ENCODE peak calls at places on chromosomes 16 and 17, in six cellular contexts. Q is IMR-90, Z is cardiac fibroblast, V is AG09309, U is tibial artery, G is breast epithelium. K is an unnamed sample.

GRCh38 chr17:41510251-41511065 is 5.0 kb upstream of the KRT13 start:
- DNase-seq in U (no peak), Z (no peak), G (no peak), V (no peak), Q (no peak), K (no peak)

GRCh38 chr16:71230122-71230845 is at the start of gene HYDIN:
- DNase-seq in Z (peak), G (peak), V (no peak), Q (peak), U (no peak), K (peak)

GRCh38 chr17:41496803-41497484 is 7.2 kb upstream of the KRT36 start:
- DNase-seq in G (peak), V (peak), Z (peak), Q (peak), U (peak), K (peak)

GRCh38 chr16:29315916-29316517 is 90.5 kb downstream of the NPIPB11 start:
- DNase-seq in V (no peak), Q (no peak), Z (no peak), U (peak), G (no peak), K (no peak)

GRCh38 chr17:17575360-17576251 is 15.9 kb downstream of the PEMT start:
- DNase-seq in U (no peak), Q (no peak), V (no peak), Z (no peak), G (no peak), K (peak)

GRCh38 chr16:12336158-12336557 is 359.6 kb downstream of the SNX29 start:
- DNase-seq in Q (no peak), Z (no peak), G (no peak), U (peak), V (no peak), K (no peak)

GRCh38 chr17:49850772-49851386 is 3.0 kb upstream of the TAC4 start:
- DNase-seq in Z (no peak), Q (no peak), G (no peak), U (peak), V (no peak), K (no peak)

GRCh38 chr17:79576333-79576732 is 34.5 kb downstream of the RBFOX3 start:
- DNase-seq in V (no peak), Q (no peak), Z (no peak), U (no peak), G (no peak), K (no peak)

GRCh38 chr16:81804134-81804610 is 25.1 kb downstream of the PLCG2 start:
- DNase-seq in Q (no peak), G (no peak), V (no peak), U (no peak), Z (no peak), K (no peak)

GRCh38 chr17:2691965-2692780 is 19.4 kb downstream of the CLUH start:
- DNase-seq in Z (no peak), G (peak), V (no peak), U (peak), Q (no peak), K (no peak)

GRCh38 chr17:48513653-48514482 is 16.9 kb downstream of the HOXB1 start:
- DNase-seq in Q (no peak), G (no peak), U (no peak), Z (no peak), V (no peak), K (no peak)

GRCh38 chr17:83007504-83008475 is 71.6 kb upstream of the METRNL start:
- DNase-seq in Z (no peak), V (no peak), Q (no peak), U (no peak), G (no peak), K (no peak)

GRCh38 chr17:33992113-33992512 is 263.0 kb upstream of the CCL2 start:
- DNase-seq in Q (no peak), Z (no peak), U (no peak), G (no peak), V (no peak), K (no peak)

GRCh38 chr17:67671492-67671891 is 46.2 kb upstream of the NOL11 start:
- DNase-seq in U (no peak), Z (peak), V (no peak), G (no peak), Q (peak), K (no peak)

GRCh38 chr16:78794581-78795300 is 695.3 kb downstream of the WWOX start:
- DNase-seq in Z (no peak), U (no peak), G (no peak), Q (no peak), V (no peak), K (no peak)

GRCh38 chr17:15261063-15261817 is 3.9 kb downstream of the PMP22 start:
- DNase-seq in G (peak), V (no peak), Q (peak), Z (peak), U (peak), K (peak)

GRCh38 chr17:15258113-15258512 is 7.0 kb downstream of the PMP22 start:
- DNase-seq in V (no peak), Q (no peak), U (no peak), G (no peak), Z (no peak), K (no peak)

GRCh38 chr17:15261818-15262290 is 3.3 kb downstream of the PMP22 start:
- DNase-seq in U (peak), V (no peak), Z (peak), Q (no peak), G (no peak), K (no peak)

GRCh38 chr17:15262291-15263205 is 2.6 kb downstream of the PMP22 start:
- DNase-seq in V (peak), U (peak), Z (peak), G (peak), Q (peak), K (peak)

DNA sequence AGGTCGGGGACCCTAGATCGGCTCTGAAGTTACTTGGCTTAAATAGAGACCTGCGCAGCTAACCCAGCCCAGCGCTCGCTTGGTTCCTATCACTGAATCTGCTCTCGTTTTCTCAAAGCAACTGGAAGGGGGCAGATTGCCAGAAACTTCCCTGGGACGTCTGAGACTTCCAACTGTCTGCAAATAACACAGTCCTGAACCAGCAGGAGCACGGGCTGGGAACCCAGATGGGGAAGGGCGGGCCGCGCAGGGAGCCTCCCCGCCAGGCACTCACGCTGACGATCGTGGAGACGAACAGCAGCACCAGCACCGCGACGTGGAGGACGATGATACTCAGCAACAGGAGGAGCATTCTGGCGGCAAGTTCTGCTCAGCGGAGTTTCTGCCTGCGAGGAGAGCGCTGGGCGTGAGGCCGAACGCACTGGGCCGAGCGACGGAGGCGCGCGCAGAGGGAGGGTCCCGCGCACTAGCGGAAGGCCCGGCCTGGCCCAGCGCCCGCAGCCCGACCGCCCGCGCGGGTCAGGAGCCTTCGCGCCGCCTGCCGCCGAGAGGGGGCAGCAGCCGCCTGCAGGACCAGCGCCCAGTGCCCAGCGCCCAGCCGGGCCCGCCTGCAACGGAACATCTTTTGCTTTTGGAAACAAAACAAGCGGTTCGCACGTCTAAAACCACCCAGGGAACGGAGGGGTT is 4.6 kb downstream of the PMP22 start:
- DNase-seq in Z (peak), U (peak), V (peak), G (peak), Q (peak), K (peak)
- H3K4me3 ChIP-seq in Z (peak), U (peak), V (peak), G (peak), Q (peak), K (peak)

DNA sequence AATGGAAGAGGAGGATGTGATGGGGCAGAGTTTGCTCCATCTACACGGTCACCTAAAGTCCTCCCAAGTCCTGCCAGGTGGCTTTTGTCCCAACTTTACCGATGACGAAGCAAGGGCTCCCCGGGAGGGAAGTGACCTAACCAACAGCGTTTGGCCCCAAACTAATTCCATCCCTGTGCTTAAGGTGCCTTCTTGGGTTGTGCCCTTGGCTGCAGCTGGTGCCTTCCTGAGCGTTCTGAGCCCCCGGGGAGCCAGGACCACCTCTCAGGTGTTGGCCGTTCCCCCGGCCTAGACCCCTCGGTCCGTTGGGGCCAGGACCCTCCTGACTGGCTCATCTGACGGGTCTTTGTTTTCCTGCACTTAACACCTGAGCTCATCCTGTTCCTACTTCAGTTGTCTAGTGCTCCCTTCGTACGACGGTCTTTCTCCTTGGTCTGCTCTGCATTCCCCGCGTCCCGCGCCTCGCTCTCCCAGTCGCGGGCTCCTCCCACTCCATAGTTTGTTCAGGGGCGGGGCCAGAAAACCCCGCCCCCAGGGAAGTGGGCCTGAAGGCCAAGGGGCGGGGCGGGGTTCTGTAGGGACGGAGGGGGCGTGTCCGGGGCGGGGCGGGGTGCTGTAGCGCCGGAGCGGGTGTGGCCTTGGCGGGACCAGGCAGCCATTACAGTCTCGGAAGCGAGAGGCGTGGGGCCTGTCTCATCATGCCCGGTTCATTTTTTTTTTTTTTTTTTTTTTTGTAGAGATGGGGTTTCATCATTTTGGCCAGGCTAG is 822 bp upstream of the ZSCAN10 start:
- DNase-seq in Z (peak), G (peak), V (no peak), Q (peak), U (peak), K (peak)
- H3K4me3 ChIP-seq in Z (peak), G (peak), V (no peak), Q (peak), U (no peak), K (peak)

GRCh38 chr17:75783069-75783783 is 1.4 kb upstream of the UNK start:
- DNase-seq in Q (peak), G (no peak), V (peak), Z (peak), U (no peak), K (peak)
- H3K4me3 ChIP-seq in Q (peak), G (peak), V (peak), Z (no peak), U (peak), K (peak)

GRCh38 chr16:72848759-72849664 is 198.9 kb downstream of the ZFHX3 start:
- DNase-seq in V (peak), Z (peak), U (peak), Q (peak), G (peak), K (peak)
- H3K4me3 ChIP-seq in V (no peak), Z (peak), U (peak), Q (no peak), G (peak), K (peak)

DNA sequence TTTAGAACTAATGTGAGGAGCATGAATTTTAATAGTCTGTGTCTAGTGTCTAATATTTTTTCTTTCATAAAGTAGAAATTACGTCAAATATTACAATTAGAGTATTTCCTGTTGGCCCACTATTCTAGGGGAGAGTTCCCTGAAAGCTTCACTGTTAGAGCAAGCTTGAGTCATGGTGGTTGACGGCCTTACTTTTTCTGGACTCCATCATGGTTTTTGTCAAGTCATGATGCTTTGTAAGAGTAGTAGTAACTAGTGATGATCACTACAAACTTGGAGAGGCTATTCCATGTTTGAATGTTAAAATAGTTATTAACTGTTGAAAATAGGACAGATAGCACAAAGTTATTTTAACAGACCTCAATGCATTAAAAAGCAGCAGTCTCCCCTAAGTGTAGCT is 1.7 kb downstream of the PSMD11 start:
- DNase-seq in Q (peak), Z (peak), U (no peak), G (no peak), V (no peak), K (peak)
- H3K4me3 ChIP-seq in Q (no peak), Z (no peak), U (peak), G (peak), V (no peak), K (peak)

GRCh38 chr17:81127526-81128177 is 37.7 kb upstream of the PVALEF start:
- DNase-seq in V (no peak), U (no peak), G (no peak), Q (no peak), Z (no peak), K (no peak)
- H3K4me3 ChIP-seq in V (no peak), U (no peak), G (no peak), Q (no peak), Z (no peak), K (no peak)

K was measured in fibroblast of mammary gland.